ENCODE peak calls at places on chromosomes 6 and 20, in ten cellular contexts. I is HL-60, F is MM.1S, Y is psoas muscle, V is astrocyte, S is hepatocyte, J is endodermal cell, N is stomach, P is fibroblast of pulmonary artery, W is GM12865. C is an unnamed sample.

GRCh38 chr6:169579712-169580111 is 122.1 kb downstream of the WDR27 start:
- DNase-seq in I (no peak), F (no peak), Y (no peak), V (no peak), S (no peak), J (no peak), N (no peak), P (no peak), W (no peak), C (no peak)

GRCh38 chr6:81636930-81637568 is 115.4 kb downstream of the TENT5A start:
- DNase-seq in I (no peak), F (no peak), Y (no peak), V (peak), S (no peak), J (no peak), N (no peak), P (no peak), W (no peak), C (no peak)

GRCh38 chr20:23106271-23106851 is 20.2 kb upstream of the CD93 start:
- DNase-seq in I (no peak), F (no peak), Y (no peak), V (no peak), S (no peak), J (no peak), N (no peak), P (peak), W (no peak), C (no peak)

GRCh38 chr6:27448456-27448855 is 24.4 kb downstream of the ZNF184 start:
- DNase-seq in I (no peak), F (no peak), Y (no peak), V (no peak), S (no peak), J (no peak), N (no peak), P (no peak), W (no peak), C (no peak)

GRCh38 chr6:22108199-22108598 is 188.6 kb downstream of the PRL start:
- DNase-seq in I (no peak), F (no peak), Y (no peak), V (peak), S (no peak), J (no peak), N (no peak), P (peak), W (no peak), C (no peak)

GRCh38 chr6:17525637-17526036 is 74.5 kb upstream of the FAM8A1 start:
- DNase-seq in I (no peak), F (no peak), Y (no peak), V (no peak), S (no peak), J (peak), N (no peak), P (no peak), W (no peak), C (no peak)

GRCh38 chr20:63568170-63568981 is 5.7 kb downstream of the HELZ2 start:
- DNase-seq in I (no peak), F (peak), Y (no peak), V (no peak), S (no peak), J (no peak), N (no peak), P (no peak), W (peak), C (no peak)

GRCh38 chr20:32368930-32369329 is 10.8 kb downstream of the ASXL1 start:
- DNase-seq in I (no peak), F (peak), Y (no peak), V (peak), S (no peak), J (no peak), N (no peak), P (peak), W (no peak), C (no peak)

GRCh38 chr6:112739766-112740165 is 392.6 kb downstream of the RFPL4B start:
- DNase-seq in I (no peak), F (no peak), Y (no peak), V (no peak), S (no peak), J (no peak), N (no peak), P (no peak), W (no peak), C (no peak)

GRCh38 chr20:1813101-1813529 is 82.1 kb upstream of the SIRPA start:
- DNase-seq in I (no peak), F (no peak), Y (peak), V (peak), S (no peak), J (peak), N (peak), P (peak), W (no peak), C (no peak)

GRCh38 chr6:92114797-92115196 is 1304.6 kb downstream of the EPHA7 start:
- DNase-seq in I (no peak), F (no peak), Y (no peak), V (no peak), S (no peak), J (no peak), N (no peak), P (no peak), W (no peak), C (no peak)

GRCh38 chr20:49591217-49591865 is 23.4 kb upstream of the PTGIS start:
- DNase-seq in I (no peak), F (no peak), Y (no peak), V (peak), S (peak), J (no peak), N (no peak), P (peak), W (no peak), C (no peak)

GRCh38 chr6:33507261-33507660 is 52.9 kb downstream of the ZBTB9 start:
- DNase-seq in I (no peak), F (no peak), Y (no peak), V (no peak), S (no peak), J (peak), N (no peak), P (no peak), W (no peak), C (no peak)

GRCh38 chr6:78383968-78384367 is 483.4 kb upstream of the IRAK1BP1 start:
- DNase-seq in I (no peak), F (no peak), Y (no peak), V (no peak), S (no peak), J (no peak), N (no peak), P (no peak), W (no peak), C (no peak)

GRCh38 chr20:37902504-37903313 is at the start of gene VSTM2L:
- DNase-seq in I (peak), F (no peak), Y (no peak), V (peak), S (peak), J (peak), N (peak), P (peak), W (peak), C (peak)

GRCh38 chr20:40970218-40970617 is 58.4 kb upstream of the TOP1 start:
- DNase-seq in I (no peak), F (no peak), Y (no peak), V (no peak), S (no peak), J (peak), N (peak), P (no peak), W (no peak), C (no peak)

GRCh38 chr6:34616230-34616591 is 60.1 kb upstream of the SPDEF start:
- DNase-seq in I (no peak), F (no peak), Y (no peak), V (no peak), S (no peak), J (no peak), N (no peak), P (no peak), W (no peak), C (no peak)

GRCh38 chr6:62652692-62653328 is 366.8 kb upstream of the KHDRBS2 start:
- DNase-seq in I (no peak), F (no peak), Y (no peak), V (peak), S (no peak), J (no peak), N (no peak), P (peak), W (peak), C (no peak)

GRCh38 chr6:170028629-170029345 is 262.1 kb downstream of the DLL1 start:
- DNase-seq in I (no peak), F (no peak), Y (no peak), V (no peak), S (no peak), J (peak), N (peak), P (no peak), W (no peak), C (no peak)

GRCh38 chr6:5905431-5906339 is 101.0 kb downstream of the NRN1 start:
- DNase-seq in I (no peak), F (no peak), Y (peak), V (peak), S (peak), J (no peak), N (peak), P (peak), W (no peak), C (no peak)

GRCh38 chr6:111399600-111399999 is 83.4 kb downstream of the REV3L start:
- DNase-seq in I (no peak), F (no peak), Y (no peak), V (no peak), S (no peak), J (no peak), N (no peak), P (no peak), W (no peak), C (no peak)

GRCh38 chr6:21738180-21739094 is 144.9 kb downstream of the SOX4 start:
- DNase-seq in I (no peak), F (no peak), Y (no peak), V (no peak), S (no peak), J (no peak), N (no peak), P (no peak), W (no peak), C (no peak)

GRCh38 chr6:75210885-75211739 is 5.3 kb upstream of the COL12A1 start:
- DNase-seq in I (no peak), F (peak), Y (no peak), V (peak), S (peak), J (peak), N (peak), P (peak), W (peak), C (peak)

GRCh38 chr6:158835616-158836221 is 16.6 kb upstream of the EZR start:
- DNase-seq in I (no peak), F (no peak), Y (peak), V (no peak), S (peak), J (peak), N (peak), P (peak), W (no peak), C (no peak)

GRCh38 chr20:1533059-1533458 is 24.4 kb downstream of the SIRPD start:
- DNase-seq in I (no peak), F (no peak), Y (no peak), V (no peak), S (no peak), J (peak), N (no peak), P (no peak), W (no peak), C (no peak)

GRCh38 chr6:125821825-125822281 is 31.1 kb downstream of the NCOA7 start:
- DNase-seq in I (no peak), F (no peak), Y (no peak), V (peak), S (peak), J (no peak), N (no peak), P (no peak), W (no peak), C (no peak)

GRCh38 chr20:17688965-17689364 is 6.9 kb upstream of the RRBP1 start:
- DNase-seq in I (no peak), F (no peak), Y (no peak), V (peak), S (no peak), J (no peak), N (peak), P (no peak), W (no peak), C (no peak)

GRCh38 chr6:10073326-10073725 is 341.5 kb downstream of the TFAP2A start:
- DNase-seq in I (no peak), F (no peak), Y (no peak), V (no peak), S (no peak), J (no peak), N (no peak), P (no peak), W (no peak), C (no peak)

GRCh38 chr6:169848946-169849345 is 97.5 kb downstream of the ERMARD start:
- DNase-seq in I (no peak), F (no peak), Y (no peak), V (no peak), S (no peak), J (peak), N (peak), P (no peak), W (no peak), C (no peak)

GRCh38 chr20:17967595-17968365 is 814 bp downstream of the SNX5 start:
- DNase-seq in I (peak), F (peak), Y (no peak), V (peak), S (no peak), J (no peak), N (peak), P (peak), W (no peak), C (no peak)

GRCh38 chr6:38517005-38517404 is 122.7 kb downstream of the BTBD9 start:
- DNase-seq in I (no peak), F (no peak), Y (no peak), V (peak), S (peak), J (no peak), N (no peak), P (no peak), W (no peak), C (no peak)

GRCh38 chr20:50308166-50308512 is 117.5 kb downstream of the CEBPB start:
- DNase-seq in I (no peak), F (no peak), Y (no peak), V (no peak), S (no peak), J (no peak), N (no peak), P (no peak), W (no peak), C (no peak)

GRCh38 chr6:158894192-158894591 is 75.0 kb upstream of the EZR start:
- DNase-seq in I (no peak), F (no peak), Y (no peak), V (peak), S (peak), J (peak), N (no peak), P (peak), W (no peak), C (no peak)

GRCh38 chr6:36443951-36444428 is 1.2 kb downstream of the KCTD20 start:
- DNase-seq in I (no peak), F (peak), Y (no peak), V (no peak), S (peak), J (peak), N (no peak), P (peak), W (peak), C (peak)

GRCh38 chr20:48577557-48577956 is 250.2 kb downstream of the PREX1 start:
- DNase-seq in I (no peak), F (no peak), Y (no peak), V (no peak), S (no peak), J (no peak), N (no peak), P (no peak), W (no peak), C (no peak)

GRCh38 chr6:21610376-21610775 is 16.8 kb downstream of the SOX4 start:
- DNase-seq in I (no peak), F (no peak), Y (no peak), V (no peak), S (no peak), J (no peak), N (no peak), P (no peak), W (peak), C (peak)

GRCh38 chr6:112207131-112207530 is 47.2 kb downstream of the LAMA4 start:
- DNase-seq in I (no peak), F (no peak), Y (no peak), V (peak), S (no peak), J (no peak), N (no peak), P (no peak), W (no peak), C (no peak)

GRCh38 chr20:50100552-50100951 is 12.4 kb downstream of the UBE2V1 start:
- DNase-seq in I (no peak), F (no peak), Y (no peak), V (no peak), S (no peak), J (no peak), N (no peak), P (no peak), W (no peak), C (no peak)

GRCh38 chr6:158663465-158664167 is 13.8 kb downstream of the SYTL3 start:
- DNase-seq in I (no peak), F (no peak), Y (no peak), V (no peak), S (no peak), J (no peak), N (peak), P (no peak), W (no peak), C (no peak)

GRCh38 chr6:156662025-156662445 is 115.1 kb upstream of the ARID1B start:
- DNase-seq in I (no peak), F (no peak), Y (peak), V (no peak), S (peak), J (peak), N (no peak), P (no peak), W (no peak), C (no peak)

GRCh38 chr6:25717856-25718740 is 36.4 kb upstream of the SLC17A4 start:
- DNase-seq in I (peak), F (peak), Y (no peak), V (peak), S (peak), J (no peak), N (no peak), P (peak), W (peak), C (no peak)
- TF ChIP-seq CTCF in I (peak), F (peak), Y (peak), V (peak), S (peak), J (peak), N (peak), P (peak), W (peak), C (peak)

GRCh38 chr6:14129572-14129971 is 12.0 kb downstream of the CD83 start:
- DNase-seq in I (no peak), F (peak), Y (no peak), V (peak), S (peak), J (peak), N (peak), P (peak), W (peak), C (peak)
- TF ChIP-seq CTCF in I (peak), F (peak), Y (peak), V (peak), S (peak), J (peak), N (peak), P (peak), W (peak), C (peak)

DNA sequence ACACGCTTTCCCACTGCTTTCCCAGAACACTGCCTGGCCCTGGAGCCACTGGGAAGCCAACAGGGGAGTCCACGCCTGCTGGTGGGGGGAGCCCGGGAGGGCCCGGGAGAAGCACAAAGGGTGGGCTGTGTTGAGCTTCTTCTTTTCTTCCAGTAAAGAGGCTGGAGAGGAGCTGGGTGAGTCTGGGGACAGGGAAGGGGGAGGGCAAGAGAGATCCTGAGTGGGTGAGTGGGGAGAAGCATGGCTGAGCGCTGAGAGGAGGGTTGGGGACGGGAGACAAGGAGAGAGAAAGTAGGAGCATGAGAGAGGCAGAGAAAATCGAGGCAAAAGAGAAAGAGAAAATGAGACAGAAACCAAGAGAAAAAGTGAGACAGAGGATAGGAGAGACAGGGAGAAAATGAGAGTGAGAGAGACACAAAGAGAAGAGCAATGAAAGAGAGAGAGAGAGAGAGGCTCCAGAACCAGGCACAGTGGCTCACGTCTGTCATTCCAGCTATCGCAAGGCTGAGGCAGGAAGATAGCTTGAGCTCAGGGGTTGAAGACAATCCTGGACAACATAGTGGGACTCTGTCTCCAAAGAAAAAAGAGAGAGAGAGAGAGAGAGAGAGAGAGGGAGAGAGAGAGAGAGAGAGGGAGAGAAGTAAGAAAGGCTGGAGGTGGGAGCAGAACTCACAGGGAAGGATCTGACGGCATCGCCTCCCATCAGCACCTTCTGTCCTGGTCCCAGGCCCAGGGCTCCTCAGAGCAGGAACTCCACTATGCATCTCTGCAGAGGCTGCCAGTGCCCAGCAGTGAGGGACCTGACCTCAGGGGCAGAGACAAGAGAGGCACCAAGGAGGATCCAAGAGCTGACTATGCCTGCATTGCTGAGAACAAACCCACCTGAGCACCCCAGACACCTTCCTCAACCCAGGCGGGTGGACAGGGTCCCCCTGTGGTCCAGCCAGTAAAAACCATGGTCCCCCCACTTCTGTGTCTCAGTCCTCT is 2.0 kb downstream of the LST1 start:
- DNase-seq in I (no peak), F (no peak), Y (no peak), V (no peak), S (no peak), J (no peak), N (no peak), P (no peak), W (peak), C (no peak)
- TF ChIP-seq CTCF in I (no peak), F (no peak), Y (no peak), V (no peak), S (no peak), J (no peak), N (no peak), P (no peak), W (no peak), C (no peak)

DNA sequence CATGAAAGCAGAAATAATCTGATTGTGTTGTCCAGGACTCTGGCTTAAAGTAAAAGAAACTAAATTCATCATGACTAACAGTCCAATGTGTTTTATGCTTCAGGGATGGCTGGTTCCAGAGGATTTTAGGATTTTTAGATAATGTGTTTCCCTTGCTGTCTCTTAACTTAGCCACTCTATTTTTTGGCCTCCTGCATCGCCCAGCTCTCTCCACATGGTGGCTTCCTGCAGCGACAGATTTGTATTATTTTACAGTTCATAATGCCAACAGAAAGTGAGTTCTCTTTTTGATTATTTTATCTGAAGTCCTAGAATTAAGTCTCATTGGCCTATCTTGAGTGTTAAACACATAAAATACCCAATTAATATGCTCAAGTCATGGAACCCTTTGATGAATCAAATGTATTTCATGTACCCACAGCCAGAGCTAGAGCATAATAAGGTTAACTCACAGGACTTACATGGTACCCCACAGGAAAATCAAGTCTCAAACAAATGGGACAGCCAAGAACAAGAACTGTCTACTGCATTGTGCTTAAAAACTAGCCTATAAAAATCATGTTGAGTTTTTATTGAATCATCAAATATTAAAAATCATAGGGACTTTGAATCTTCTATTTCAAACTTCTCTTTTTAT is 582.5 kb downstream of the DOK5 start:
- DNase-seq in I (no peak), F (peak), Y (no peak), V (no peak), S (no peak), J (peak), N (no peak), P (no peak), W (no peak), C (no peak)
- TF ChIP-seq CTCF in I (no peak), F (peak), Y (no peak), V (peak), S (peak), J (peak), N (no peak), P (no peak), W (no peak), C (no peak)

GRCh38 chr6:2448826-2449571 is 203.6 kb upstream of the GMDS start:
- DNase-seq in I (peak), F (peak), Y (no peak), V (peak), S (peak), J (peak), N (peak), P (peak), W (peak), C (peak)
- TF ChIP-seq CTCF in I (peak), F (peak), Y (peak), V (peak), S (peak), J (peak), N (peak), P (peak), W (peak), C (peak)

DNA sequence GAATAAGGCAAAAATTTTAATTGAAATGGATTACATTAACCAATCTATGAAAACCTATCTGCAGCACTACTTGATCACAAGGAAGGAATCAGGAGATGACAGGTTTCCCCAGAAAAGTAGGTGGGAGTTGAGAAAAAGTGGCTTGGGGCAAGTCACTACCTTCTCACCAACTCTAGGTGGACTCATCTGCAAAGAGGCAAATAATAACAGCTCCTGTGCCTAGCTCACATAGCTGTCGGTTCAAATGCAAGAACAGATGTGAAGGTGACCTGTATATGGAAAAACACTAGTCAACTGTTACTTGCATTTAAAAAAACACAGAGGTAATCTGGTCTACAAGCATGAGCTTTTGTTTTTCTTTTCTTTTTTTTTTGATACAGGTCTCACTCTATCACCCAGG is 67.2 kb downstream of the POPDC3 start:
- DNase-seq in I (no peak), F (peak), Y (no peak), V (no peak), S (no peak), J (no peak), N (no peak), P (peak), W (peak), C (no peak)
- TF ChIP-seq CTCF in I (no peak), F (peak), Y (no peak), V (no peak), S (no peak), J (peak), N (no peak), P (no peak), W (peak), C (no peak)

C was measured in GM13976.